ENCODE peak calls at places on chromosomes 1 and 21, in eight cellular contexts. O, Y, F, I, L, B, S and M are unnamed samples.

GRCh38 chr1:214524824-214525223 is 26.6 kb downstream of the PTPN14 start:
- DNase-seq in O (no peak), Y (no peak), F (no peak), I (peak; percentile 65), L (no peak), B (no peak), S (no peak), M (no peak)

GRCh38 chr1:19405761-19406481 is 79.4 kb downstream of the CAPZB start:
- DNase-seq in O (no peak), Y (peak; percentile 95), F (no peak), I (peak; percentile 42), L (peak; percentile 51), B (peak; percentile 91), S (peak; percentile 55), M (no peak)

GRCh38 chr21:15164678-15165303 is 100.0 kb upstream of the NRIP1 start:
- DNase-seq in O (no peak), Y (no peak), F (no peak), I (peak; percentile 3), L (no peak), B (no peak), S (no peak), M (no peak)

GRCh38 chr1:175471039-175471800 is 272.2 kb downstream of the TNR start:
- DNase-seq in O (no peak), Y (no peak), F (no peak), I (peak; percentile 43), L (no peak), B (no peak), S (no peak), M (no peak)

GRCh38 chr1:78408192-78408591 is 82.6 kb upstream of the PTGFR start:
- DNase-seq in O (no peak), Y (no peak), F (no peak), I (no peak), L (no peak), B (no peak), S (no peak), M (no peak)

GRCh38 chr1:204345425-204345824 is 14.3 kb downstream of the PLEKHA6 start:
- DNase-seq in O (no peak), Y (peak; percentile 86), F (no peak), I (no peak), L (no peak), B (no peak), S (no peak), M (no peak)

GRCh38 chr21:43609501-43610340 is 49.6 kb downstream of the HSF2BP start:
- DNase-seq in O (no peak), Y (no peak), F (peak; percentile 93), I (peak; percentile 88), L (no peak), B (no peak), S (no peak), M (no peak)

GRCh38 chr1:226660410-226661182 is 78.5 kb downstream of the ITPKB start:
- DNase-seq in O (no peak), Y (no peak), F (peak; percentile 37), I (no peak), L (peak; percentile 64), B (no peak), S (no peak), M (no peak)

GRCh38 chr1:36773827-36774541 is 260.3 kb downstream of the GRIK3 start:
- DNase-seq in O (no peak), Y (no peak), F (no peak), I (no peak), L (no peak), B (no peak), S (no peak), M (no peak)

GRCh38 chr1:16018308-16018707 is 465 bp upstream of the HSPB7 start:
- DNase-seq in O (no peak), Y (no peak), F (no peak), I (no peak), L (no peak), B (no peak), S (no peak), M (no peak)

GRCh38 chr1:16018749-16019515 is 1.1 kb upstream of the HSPB7 start:
- DNase-seq in O (no peak), Y (no peak), F (no peak), I (no peak), L (no peak), B (no peak), S (no peak), M (no peak)

GRCh38 chr1:16015960-16016901 is 1.6 kb downstream of the HSPB7 start:
- DNase-seq in O (no peak), Y (no peak), F (no peak), I (no peak), L (peak; percentile 67), B (no peak), S (peak; percentile 50), M (no peak)

GRCh38 chr1:16017076-16017460 is 775 bp downstream of the HSPB7 start:
- DNase-seq in O (no peak), Y (no peak), F (no peak), I (no peak), L (no peak), B (no peak), S (no peak), M (no peak)

GRCh38 chr1:16017461-16018303 is at the start of gene HSPB7:
- DNase-seq in O (peak; percentile 79), Y (peak; percentile 40), F (no peak), I (peak; percentile 67), L (peak; percentile 94), B (no peak), S (peak; percentile 72), M (peak; percentile 69)
- H3K27ac ChIP-seq in O (no peak within 1 kb of the TSS), Y (no peak within 1 kb of the TSS), F (no peak within 1 kb of the TSS), I (peak within 1 kb of the TSS; percentile 81), L (peak within 1 kb of the TSS; percentile 97), B (no peak within 1 kb of the TSS), S (no peak within 1 kb of the TSS), M (peak within 1 kb of the TSS; percentile 79)

GRCh38 chr1:7535934-7536878 is 234.9 kb upstream of the VAMP3 start:
- DNase-seq in O (peak; percentile 80), Y (no peak), F (no peak), I (no peak), L (no peak), B (no peak), S (peak; percentile 77), M (peak; percentile 23)

GRCh38 chr1:7538849-7539771 is 232.0 kb upstream of the VAMP3 start:
- DNase-seq in O (no peak), Y (peak; percentile 51), F (no peak), I (no peak), L (no peak), B (no peak), S (no peak), M (peak; percentile 10)

GRCh38 chr1:7535016-7535415 is 236.1 kb upstream of the VAMP3 start:
- DNase-seq in O (no peak), Y (no peak), F (no peak), I (no peak), L (no peak), B (no peak), S (no peak), M (no peak)

GRCh38 chr1:7538033-7538432 is 233.1 kb upstream of the VAMP3 start:
- DNase-seq in O (no peak), Y (no peak), F (peak; percentile 36), I (peak; percentile 77), L (no peak), B (no peak), S (no peak), M (no peak)

DNA sequence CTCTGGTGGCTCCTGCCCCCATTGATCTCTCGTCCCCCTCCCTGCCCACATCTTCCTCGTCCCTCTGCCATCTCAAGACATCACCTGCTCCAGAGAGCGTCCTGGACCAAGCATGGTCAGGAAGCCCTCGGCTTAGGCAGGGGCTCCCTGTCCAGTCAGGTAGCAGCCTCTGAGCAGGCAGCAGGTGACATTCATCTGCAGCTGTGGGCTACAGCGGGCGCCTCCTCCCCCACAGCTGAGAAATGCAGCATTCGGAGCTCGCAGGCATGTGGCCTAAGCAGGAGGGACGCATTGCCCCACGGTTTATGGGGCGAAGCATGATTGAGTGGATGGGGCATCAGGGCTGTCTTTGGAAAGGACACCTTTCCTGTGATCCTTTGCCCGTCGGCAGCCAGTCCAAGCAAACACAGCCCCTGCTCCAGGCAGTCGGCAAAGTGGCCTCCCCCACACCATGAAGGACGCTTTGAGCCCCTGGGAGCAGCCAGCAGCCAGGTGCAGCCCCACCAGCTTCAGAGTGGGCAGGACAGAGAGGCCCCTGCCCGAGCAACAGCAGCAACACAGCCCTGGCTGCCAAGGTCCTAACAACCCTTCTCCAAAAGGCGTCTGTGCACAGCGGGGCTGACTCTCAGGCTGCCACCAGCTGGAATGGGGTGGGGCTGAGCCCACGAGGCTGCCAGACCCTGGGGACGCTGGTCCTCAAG is 234.1 kb upstream of the VAMP3 start:
- DNase-seq in O (peak; percentile 52), Y (no peak), F (no peak), I (no peak), L (no peak), B (no peak), S (no peak), M (peak; percentile 26)
- H3K27me3 ChIP-seq in O (no peaks in the 10 kb centered on the region), Y (no peaks in the 10 kb centered on the region), F (no peaks in the 10 kb centered on the region), I (no peaks in the 10 kb centered on the region), L (no peaks in the 10 kb centered on the region), B (no peaks in the 10 kb centered on the region), S (no peaks in the 10 kb centered on the region), M (peaks cover 9% of the 10 kb centered on the region)

GRCh38 chr1:236501093-236501492 is 22.7 kb upstream of the LGALS8 start:
- DNase-seq in O (no peak), Y (no peak), F (no peak), I (no peak), L (no peak), B (no peak), S (no peak), M (no peak)
- H3K27ac ChIP-seq in O (no peak overlapping the region), Y (no peak overlapping the region), F (no peak overlapping the region), I (no peak overlapping the region), L (no peak overlapping the region), B (no peak overlapping the region), S (no peak overlapping the region), M (no peak overlapping the region)

DNA sequence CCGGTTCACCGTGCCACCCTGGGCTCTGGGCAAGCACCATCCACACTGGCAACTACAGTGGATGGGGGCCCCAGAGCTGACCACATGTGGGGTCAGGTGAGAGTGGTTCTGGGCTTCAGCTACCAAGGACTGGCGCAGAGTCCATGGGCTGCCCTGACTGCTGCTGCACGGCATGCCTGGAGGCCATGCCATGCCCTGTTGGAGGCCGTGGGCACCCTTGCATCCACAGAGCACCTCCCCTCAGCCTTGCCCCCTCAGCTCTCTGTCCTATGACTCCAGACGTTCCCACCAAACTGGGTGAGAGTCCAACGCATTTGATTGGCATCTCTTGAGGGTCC is 15.5 kb downstream of the MORN1 start:
- DNase-seq in O (no peak), Y (no peak), F (no peak), I (no peak), L (no peak), B (no peak), S (no peak), M (no peak)
- H3K27me3 ChIP-seq in O (no peaks in the 10 kb centered on the region), Y (no peaks in the 10 kb centered on the region), F (no peaks in the 10 kb centered on the region), I (no peaks in the 10 kb centered on the region), L (no peaks in the 10 kb centered on the region), B (no peaks in the 10 kb centered on the region), S (no peaks in the 10 kb centered on the region), M (no peaks in the 10 kb centered on the region)